ENCODE peak calls at places on chromosome 21, in six cellular contexts. B is body of pancreas, P is adrenal gland, G is GM06990, C is ovary, D is thoracic aorta. I is an unnamed sample.
A peak's percentile ranks its signal among the peaks of the same experiment; 100 is the strongest.

GRCh38 chr21:25577765-25578069 is 29.6 kb downstream of the MRPL39 start:
- DNase-seq in B (no peak), P (no peak), G (no peak), C (no peak), D (no peak), I (no peak)

GRCh38 chr21:42696026-42696380 is 42.6 kb downstream of the PDE9A start:
- DNase-seq in B (no peak), P (no peak), G (no peak), C (no peak), D (no peak), I (no peak)

GRCh38 chr21:17572431-17572830 is 40.3 kb downstream of the BTG3 start:
- DNase-seq in B (no peak), P (no peak), G (no peak), C (no peak), D (no peak), I (no peak)

GRCh38 chr21:46667735-46668380 is 32.4 kb downstream of the PRMT2 start:
- DNase-seq in B (no peak), P (no peak), G (peak; percentile 40), C (no peak), D (no peak), I (no peak)

GRCh38 chr21:14762734-14763694 is 216.9 kb upstream of the SAMSN1 start:
- DNase-seq in B (no peak), P (no peak), G (peak; percentile 64), C (no peak), D (no peak), I (no peak)

GRCh38 chr21:28992526-28993292 is at the start of gene LTN1:
- DNase-seq in B (peak; percentile 99), P (peak; percentile 99), G (peak; percentile 96), C (peak; percentile 98), D (peak; percentile 95), I (peak; percentile 99)

GRCh38 chr21:42221581-42222345 is 2.8 kb downstream of the ABCG1 start:
- DNase-seq in B (no peak), P (peak; percentile 19), G (no peak), C (no peak), D (no peak), I (no peak)

GRCh38 chr21:17397703-17398102 is 115.1 kb upstream of the CXADR start:
- DNase-seq in B (no peak), P (no peak), G (no peak), C (no peak), D (no peak), I (no peak)

GRCh38 chr21:26842300-26842699 is 2.9 kb downstream of the ADAMTS1 start:
- DNase-seq in B (no peak), P (no peak), G (no peak), C (peak; percentile 47), D (no peak), I (no peak)

GRCh38 chr21:43817157-43818086 is 28.0 kb downstream of the RRP1 start:
- DNase-seq in B (no peak), P (no peak), G (no peak), C (peak; percentile 31), D (no peak), I (no peak)

GRCh38 chr21:27134513-27134912 is 167.6 kb upstream of the ADAMTS5 start:
- DNase-seq in B (peak; percentile 7), P (no peak), G (no peak), C (no peak), D (no peak), I (no peak)

DNA sequence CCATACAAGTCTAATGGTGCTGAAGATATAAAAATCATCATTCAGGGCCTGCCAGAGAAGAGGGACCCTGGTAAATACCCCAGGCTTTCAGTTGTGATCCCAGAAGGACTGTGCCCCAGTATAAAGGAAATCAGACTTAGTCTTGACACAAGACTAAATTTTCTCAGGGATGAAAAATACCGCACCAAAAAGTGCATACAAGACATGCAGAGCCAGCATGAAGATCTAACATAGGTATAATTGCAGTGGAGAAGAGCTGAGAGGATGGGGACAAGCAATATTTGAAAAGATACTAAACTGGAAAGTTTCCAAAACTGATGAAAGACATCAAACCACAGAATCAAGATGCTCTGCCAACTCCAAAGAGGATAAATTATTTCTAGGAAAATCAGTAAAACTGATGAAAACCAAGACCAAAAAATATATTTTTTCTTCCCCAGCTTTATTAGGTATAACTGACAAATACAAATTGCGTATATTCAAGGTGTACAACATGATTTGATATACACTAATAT is 17.7 kb upstream of the SIM2 start:
- DNase-seq in B (no peak), P (no peak), G (no peak), C (no peak), D (no peak), I (no peak)
- H3K27me3 ChIP-seq in B (no peaks in the 10 kb centered on the region), P (peaks cover 40% of the 10 kb centered on the region), G (no peaks in the 10 kb centered on the region), C (no peaks in the 10 kb centered on the region), D (no peaks in the 10 kb centered on the region), I (no peaks in the 10 kb centered on the region)

GRCh38 chr21:45339430-45340405 is 52.0 kb upstream of the POFUT2 start:
- DNase-seq in B (no peak), P (no peak), G (no peak), C (peak; percentile 42), D (no peak), I (no peak)
- H3K27me3 ChIP-seq in B (no peaks in the 10 kb centered on the region), P (no peaks in the 10 kb centered on the region), G (no peaks in the 10 kb centered on the region), C (no peaks in the 10 kb centered on the region), D (no peaks in the 10 kb centered on the region), I (no peaks in the 10 kb centered on the region)

GRCh38 chr21:38668501-38668900 is 137.2 kb upstream of the ETS2 start:
- DNase-seq in B (no peak), P (no peak), G (no peak), C (no peak), D (no peak), I (no peak)
- H3K27me3 ChIP-seq in B (no peaks in the 10 kb centered on the region), P (peaks cover 4% of the 10 kb centered on the region), G (no peaks in the 10 kb centered on the region), C (no peaks in the 10 kb centered on the region), D (no peaks in the 10 kb centered on the region), I (no peaks in the 10 kb centered on the region)

GRCh38 chr21:44931137-44931500 is 8.7 kb upstream of the SLX9 start:
- DNase-seq in B (no peak), P (no peak), G (peak; percentile 80), C (no peak), D (no peak), I (no peak)
- H3K27me3 ChIP-seq in B (no peaks in the 10 kb centered on the region), P (peaks cover 20% of the 10 kb centered on the region), G (no peaks in the 10 kb centered on the region), C (peaks cover 7% of the 10 kb centered on the region), D (peaks cover 11% of the 10 kb centered on the region), I (peaks cover 18% of the 10 kb centered on the region)

DNA sequence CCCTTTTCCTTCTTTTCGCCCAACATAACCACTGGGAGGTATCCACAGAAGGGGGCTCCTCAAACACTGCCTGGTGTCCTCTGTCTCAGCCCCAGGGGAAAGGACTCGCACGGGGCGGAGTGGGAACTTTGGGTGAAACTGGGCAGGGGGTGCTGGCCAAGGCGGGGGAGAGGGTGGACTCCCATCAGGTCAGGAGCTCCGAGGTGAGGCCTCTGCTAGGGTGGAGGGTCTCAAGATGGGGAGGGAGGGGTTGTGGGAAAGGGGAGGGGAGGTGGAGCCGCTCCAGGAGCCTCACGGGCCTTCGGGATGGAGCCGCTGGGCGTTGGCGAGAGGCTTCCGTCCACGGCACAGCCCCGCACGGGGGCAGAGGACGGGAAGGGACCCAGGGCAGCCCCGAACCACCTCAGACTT is 43.2 kb upstream of the POFUT2 start:
- DNase-seq in B (no peak), P (no peak), G (no peak), C (peak; percentile 37), D (no peak), I (no peak)
- H3K27me3 ChIP-seq in B (no peaks in the 10 kb centered on the region), P (no peaks in the 10 kb centered on the region), G (no peaks in the 10 kb centered on the region), C (no peaks in the 10 kb centered on the region), D (no peaks in the 10 kb centered on the region), I (no peaks in the 10 kb centered on the region)

GRCh38 chr21:40845621-40846020 is 1.3 kb downstream of the DSCAM start:
- DNase-seq in B (no peak), P (no peak), G (no peak), C (no peak), D (no peak), I (no peak)
- H3K27me3 ChIP-seq in B (no peaks in the 10 kb centered on the region), P (peaks cover 38% of the 10 kb centered on the region), G (no peaks in the 10 kb centered on the region), C (no peaks in the 10 kb centered on the region), D (no peaks in the 10 kb centered on the region), I (no peaks in the 10 kb centered on the region)

GRCh38 chr21:33022489-33022827 is 3.3 kb upstream of the OLIG2 start:
- DNase-seq in B (no peak), P (no peak), G (no peak), C (no peak), D (no peak), I (no peak)
- H3K27me3 ChIP-seq in B (no peaks in the 10 kb centered on the region), P (peaks cover 89% of the 10 kb centered on the region), G (peaks cover 4% of the 10 kb centered on the region), C (peaks cover 2% of the 10 kb centered on the region), D (no peaks in the 10 kb centered on the region), I (peaks cover 56% of the 10 kb centered on the region)

DNA sequence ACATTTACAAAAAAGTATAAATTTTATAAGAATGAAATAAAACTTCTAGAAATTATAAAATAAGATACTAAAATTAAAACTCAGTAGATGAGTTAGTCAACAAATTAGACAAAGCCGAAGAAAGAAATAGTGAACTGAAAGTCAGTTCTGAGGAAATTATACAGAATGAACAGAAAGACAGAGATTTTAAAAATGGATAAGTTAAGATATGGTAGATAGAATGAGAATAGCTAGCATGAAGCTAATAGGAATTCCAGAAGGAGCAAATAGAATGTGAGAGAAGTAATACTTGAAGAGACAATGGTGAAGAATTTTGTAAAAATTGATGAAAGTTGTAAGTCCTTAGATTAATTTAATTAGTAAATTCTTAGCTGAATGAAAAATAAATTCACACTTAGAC is 430.4 kb upstream of the RUNX1 start:
- DNase-seq in B (no peak), P (no peak), G (no peak), C (no peak), D (no peak), I (no peak)
- H3K27me3 ChIP-seq in B (no peaks in the 10 kb centered on the region), P (no peaks in the 10 kb centered on the region), G (no peaks in the 10 kb centered on the region), C (no peaks in the 10 kb centered on the region), D (no peaks in the 10 kb centered on the region), I (no peaks in the 10 kb centered on the region)

DNA sequence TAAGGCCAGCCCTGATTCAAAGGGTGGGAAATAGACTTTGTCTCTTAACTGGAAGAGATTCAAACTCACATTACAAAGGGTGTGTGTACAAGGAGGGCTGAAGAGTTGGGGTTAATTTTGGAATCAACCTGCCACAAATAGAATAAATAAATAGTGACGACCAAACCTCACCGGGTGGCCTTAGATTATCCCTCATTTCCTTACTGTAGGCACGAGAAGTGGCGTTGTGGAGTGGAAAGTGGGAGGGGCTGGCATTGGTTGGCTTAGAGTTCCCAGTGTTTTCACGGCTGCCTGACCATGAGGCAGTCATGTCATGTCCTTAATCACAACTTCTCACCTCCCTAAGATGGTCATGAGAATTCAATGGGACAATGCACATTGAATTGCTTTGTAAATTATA is 21.3 kb upstream of the RUNX1 start:
- DNase-seq in B (no peak), P (no peak), G (no peak), C (no peak), D (no peak), I (peak; percentile 24)
- H3K27me3 ChIP-seq in B (no peaks in the 10 kb centered on the region), P (no peaks in the 10 kb centered on the region), G (no peaks in the 10 kb centered on the region), C (no peaks in the 10 kb centered on the region), D (no peaks in the 10 kb centered on the region), I (no peaks in the 10 kb centered on the region)

GRCh38 chr21:36727886-36728285 is 29.0 kb downstream of the SIM2 start:
- DNase-seq in B (no peak), P (no peak), G (no peak), C (no peak), D (no peak), I (no peak)

GRCh38 chr21:36729301-36729970 is 30.5 kb downstream of the SIM2 start:
- DNase-seq in B (no peak), P (no peak), G (no peak), C (no peak), D (no peak), I (no peak)

GRCh38 chr21:36730291-36731281 is 31.7 kb downstream of the SIM2 start:
- DNase-seq in B (no peak), P (no peak), G (no peak), C (no peak), D (no peak), I (no peak)

GRCh38 chr21:36725793-36726386 is 27.0 kb downstream of the SIM2 start:
- DNase-seq in B (no peak), P (no peak), G (no peak), C (no peak), D (no peak), I (no peak)

GRCh38 chr21:36728371-36729111 is 29.6 kb downstream of the SIM2 start:
- DNase-seq in B (no peak), P (no peak), G (no peak), C (no peak), D (no peak), I (no peak)
- H3K27me3 ChIP-seq in B (no peaks in the 10 kb centered on the region), P (peaks cover 3% of the 10 kb centered on the region), G (no peaks in the 10 kb centered on the region), C (no peaks in the 10 kb centered on the region), D (no peaks in the 10 kb centered on the region), I (no peaks in the 10 kb centered on the region)